ENCODE peak calls at places on chromosomes 2 and 18, in eight cellular contexts. W, A, Z, I, J, U, X and C are unnamed samples.

GRCh38 chr2:188181439-188181838 is 110.2 kb upstream of the GULP1 start:
- DNase-seq in Z (no peak), X (no peak), A (no peak), J (peak), I (peak), U (no peak), W (no peak), C (no peak)

GRCh38 chr2:63741884-63742583 is 99.7 kb upstream of the UGP2 start:
- DNase-seq in A (no peak), X (no peak), J (no peak), I (peak), W (no peak), U (no peak), Z (no peak), C (no peak)

GRCh38 chr2:23760746-23761145 is 166.2 kb downstream of the ATAD2B start:
- DNase-seq in I (no peak), X (no peak), J (no peak), U (no peak), W (peak), Z (no peak), A (no peak), C (no peak)

GRCh38 chr2:36783276-36783675 is 86.8 kb downstream of the VIT start:
- DNase-seq in X (no peak), J (no peak), W (no peak), A (no peak), Z (no peak), I (no peak), U (no peak), C (no peak)

GRCh38 chr2:161796192-161796591 is 172.0 kb downstream of the SLC4A10 start:
- DNase-seq in A (peak), Z (no peak), U (no peak), I (peak), W (no peak), J (no peak), X (no peak), C (no peak)

GRCh38 chr2:23324281-23324680 is 60.7 kb upstream of the KLHL29 start:
- DNase-seq in Z (no peak), X (no peak), U (no peak), I (no peak), J (no peak), A (no peak), W (no peak), C (no peak)

GRCh38 chr2:102615620-102616436 is 3.5 kb upstream of the SLC9A2 start:
- DNase-seq in J (peak), X (peak), U (peak), I (peak), Z (peak), A (peak), W (peak), C (no peak)

GRCh38 chr18:63882333-63883141 is 5.0 kb upstream of the SERPINB2 start:
- DNase-seq in Z (no peak), A (peak), U (no peak), I (peak), J (peak), X (no peak), W (peak), C (no peak)

GRCh38 chr18:80103231-80103630 is 5.8 kb upstream of the ADNP2 start:
- DNase-seq in X (no peak), A (no peak), I (no peak), J (no peak), U (no peak), W (no peak), Z (no peak), C (no peak)

GRCh38 chr18:62999392-62999791 is 284.1 kb downstream of the PHLPP1 start:
- DNase-seq in X (peak), Z (peak), A (no peak), U (no peak), W (no peak), I (no peak), J (peak), C (peak)

GRCh38 chr2:165069131-165069530 is 113.8 kb upstream of the SLC38A11 start:
- DNase-seq in Z (no peak), J (no peak), X (no peak), A (no peak), I (no peak), U (no peak), W (no peak), C (no peak)

GRCh38 chr18:3910507-3910906 is 460.5 kb downstream of the TGIF1 start:
- DNase-seq in A (no peak), J (no peak), I (no peak), Z (no peak), U (no peak), X (no peak), W (no peak), C (no peak)

GRCh38 chr2:149271575-149271974 is 58.8 kb upstream of the LYPD6 start:
- DNase-seq in X (no peak), U (no peak), I (no peak), A (no peak), Z (no peak), W (no peak), J (no peak), C (no peak)

DNA sequence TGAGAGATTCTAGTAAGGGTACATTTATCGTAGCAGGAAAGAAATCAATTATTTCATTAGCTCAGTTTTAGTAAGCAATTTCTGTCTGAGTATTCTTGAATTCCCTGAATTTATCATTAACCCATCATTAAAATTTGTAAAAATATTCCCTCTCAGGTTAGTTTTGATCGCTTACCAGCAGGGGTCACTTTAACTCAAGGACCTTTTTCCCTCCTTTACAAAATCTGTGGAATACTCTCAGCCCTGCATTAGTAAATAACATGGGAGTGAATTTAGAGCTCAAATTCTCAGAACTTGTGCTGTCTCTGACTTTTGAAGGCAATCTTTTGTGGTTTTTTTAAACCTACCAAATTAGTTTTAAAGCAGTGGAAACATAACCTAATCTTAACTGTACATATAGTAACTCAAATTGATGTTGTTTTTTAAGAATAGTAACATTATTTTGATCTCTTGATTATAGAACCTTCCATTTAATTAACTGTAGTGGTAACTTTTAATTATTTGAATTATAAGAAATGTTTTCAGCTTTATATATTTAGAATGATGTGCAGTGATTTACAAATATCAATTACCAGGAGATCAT is 97.2 kb downstream of the AGPS start:
- DNase-seq in I (no peak), W (peak), J (no peak), A (no peak), U (no peak), Z (no peak), X (no peak), C (no peak)
- TF ChIP-seq CTCF in I (peak), W (peak), J (peak), A (no peak), U (peak), Z (peak), X (peak), C (peak)

DNA sequence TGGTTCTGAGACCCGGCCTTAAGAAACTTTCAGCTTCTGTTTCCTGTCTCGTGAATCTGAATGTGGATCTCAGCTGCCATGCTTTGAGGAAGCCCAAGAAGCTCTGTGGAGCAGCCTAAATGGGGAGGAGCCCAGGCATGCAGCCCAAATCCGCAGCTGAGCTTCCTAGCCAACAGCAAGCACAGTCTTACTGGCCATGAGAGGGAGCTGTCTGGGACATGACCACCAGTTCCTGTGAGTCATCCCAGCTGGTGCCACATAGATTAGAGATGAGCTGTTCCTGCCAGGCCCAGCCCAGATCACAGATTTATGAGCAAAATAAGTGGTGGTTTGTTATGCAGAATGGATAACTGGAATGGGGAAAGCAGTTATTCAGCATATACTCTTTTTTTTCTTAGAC is 224.4 kb upstream of the APCDD1 start:
- DNase-seq in I (peak), W (peak), X (no peak), Z (no peak), J (no peak), A (no peak), U (no peak), C (no peak)
- TF ChIP-seq CTCF in I (peak), W (peak), X (no peak), Z (no peak), J (no peak), A (no peak), U (no peak), C (no peak)

DNA sequence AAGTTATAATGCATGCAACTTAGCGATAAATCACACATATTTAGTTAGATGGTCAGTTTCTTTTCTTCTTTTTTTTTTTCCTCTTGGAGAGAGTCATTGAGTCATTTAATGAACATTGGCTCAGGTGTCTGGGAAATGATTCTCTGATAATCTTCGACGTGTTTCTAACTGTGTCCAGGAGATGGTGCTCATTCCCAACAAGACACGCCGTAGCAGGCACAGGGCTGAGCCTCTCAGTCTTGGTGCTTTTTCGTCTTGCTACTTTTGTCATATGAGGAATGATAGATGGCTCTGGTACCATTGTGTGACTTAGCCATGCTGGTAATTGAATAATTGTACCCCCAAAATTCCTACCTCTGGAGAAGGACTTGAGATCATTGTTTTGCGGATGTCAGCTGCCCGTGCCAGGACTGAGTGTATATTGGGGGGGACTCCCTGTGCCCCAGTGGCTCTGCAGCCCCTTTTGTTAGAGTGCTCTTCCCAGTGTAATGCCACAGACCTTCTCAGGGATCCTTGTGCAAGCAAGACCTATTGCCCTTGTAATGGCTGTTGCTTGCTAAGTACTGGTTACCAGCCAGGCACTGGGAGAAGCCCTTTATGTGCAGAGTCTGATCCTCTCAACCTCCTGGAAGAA is 107.6 kb upstream of the CYRIA start:
- DNase-seq in J (peak), X (no peak), W (peak), Z (no peak), I (peak), A (no peak), U (peak), C (peak)
- TF ChIP-seq CTCF in J (peak), X (peak), W (peak), Z (peak), I (peak), A (peak), U (peak), C (peak)

GRCh38 chr2:65638438-65638837 is 206.0 kb upstream of the SPRED2 start:
- DNase-seq in A (no peak), I (no peak), W (no peak), J (peak), U (no peak), X (no peak), Z (no peak), C (no peak)
- TF ChIP-seq CTCF in A (no peak), I (peak), W (peak), J (peak), U (no peak), X (peak), Z (no peak), C (no peak)

GRCh38 chr2:174076040-174076439 is 110.9 kb upstream of the SP3 start:
- DNase-seq in I (peak), U (no peak), A (no peak), J (no peak), W (no peak), X (no peak), Z (no peak), C (no peak)
- TF ChIP-seq CTCF in I (peak), U (no peak), A (no peak), J (no peak), W (no peak), X (no peak), Z (no peak), C (no peak)

GRCh38 chr18:7174359-7175107 is 56.4 kb upstream of the LRRC30 start:
- DNase-seq in A (no peak), U (peak), X (no peak), I (peak), Z (peak), J (peak), W (no peak), C (no peak)
- TF ChIP-seq CTCF in A (no peak), U (no peak), X (peak), I (peak), Z (peak), J (no peak), W (no peak), C (no peak)

GRCh38 chr2:183153967-183154366 is 29.7 kb downstream of the NUP35 start:
- DNase-seq in A (no peak), J (no peak), U (no peak), X (no peak), I (no peak), Z (no peak), W (no peak), C (no peak)
- TF ChIP-seq CTCF in A (no peak), J (no peak), U (no peak), X (no peak), I (no peak), Z (no peak), W (no peak), C (no peak)

GRCh38 chr2:12202702-12203101 is 456.3 kb downstream of the LPIN1 start:
- DNase-seq in J (no peak), Z (no peak), W (no peak), X (peak), A (no peak), I (no peak), U (no peak), C (peak)
- TF ChIP-seq CTCF in J (no peak), Z (no peak), W (no peak), X (no peak), A (no peak), I (no peak), U (no peak), C (no peak)

GRCh38 chr2:120306091-120306490 is 39.8 kb upstream of the INHBB start:
- DNase-seq in U (no peak), A (no peak), Z (no peak), W (no peak), I (no peak), X (no peak), J (no peak), C (no peak)

GRCh38 chr2:120308038-120308910 is 37.7 kb upstream of the INHBB start:
- DNase-seq in J (no peak), X (no peak), Z (no peak), I (no peak), A (no peak), W (no peak), U (no peak), C (no peak)

GRCh38 chr2:120307482-120307881 is 38.5 kb upstream of the INHBB start:
- DNase-seq in J (no peak), U (no peak), I (no peak), W (no peak), Z (no peak), A (no peak), X (no peak), C (no peak)

GRCh38 chr2:120303177-120303576 is 42.8 kb upstream of the INHBB start:
- DNase-seq in A (no peak), U (no peak), J (no peak), X (no peak), W (no peak), I (no peak), Z (no peak), C (no peak)

GRCh38 chr2:120305296-120305695 is 40.6 kb upstream of the INHBB start:
- DNase-seq in U (no peak), A (no peak), W (no peak), I (no peak), X (no peak), J (no peak), Z (no peak), C (no peak)
- TF ChIP-seq CTCF in U (no peak), A (no peak), W (peak), I (peak), X (peak), J (no peak), Z (peak), C (no peak)

DNA sequence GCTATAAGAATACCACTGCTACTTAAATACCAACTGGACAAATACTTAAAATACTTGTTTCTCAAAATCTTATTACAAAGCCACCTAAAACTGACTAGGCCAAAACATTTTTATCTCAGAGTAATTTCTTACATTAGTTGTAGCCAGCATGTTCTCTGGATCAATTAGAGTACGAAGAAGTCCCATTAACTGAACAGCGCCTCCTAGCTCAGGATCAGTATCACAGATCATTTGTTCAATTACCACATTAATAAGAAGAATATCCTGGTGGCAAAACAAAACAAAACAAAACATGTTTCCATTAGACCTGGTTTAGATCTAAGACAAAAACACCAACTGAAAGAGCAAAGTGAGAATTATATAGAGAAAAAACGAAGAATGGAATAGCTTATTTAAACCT is 36.0 kb downstream of the PPP4R3B start:
- DNase-seq in J (no peak), Z (no peak), W (peak), X (no peak), I (no peak), A (no peak), U (no peak), C (no peak)
- TF ChIP-seq CTCF in J (no peak), Z (no peak), W (peak), X (no peak), I (peak), A (no peak), U (no peak), C (no peak)